ENCODE peak calls at places on chromosomes 7 and 10, in six cellular contexts. R, X, B, P, V and C are unnamed samples.

GRCh38 chr7:68417659-68418058 is 1180.6 kb upstream of the AUTS2 start:
- DNase-seq in R (no peak), X (peak; percentile 38), B (no peak), P (no peak), V (no peak), C (no peak)

GRCh38 chr7:45088146-45088701 is 545 bp downstream of the NACAD start:
- DNase-seq in R (no peak), X (no peak), B (no peak), P (no peak), V (no peak), C (no peak)

GRCh38 chr7:6166443-6166871 is 106.0 kb downstream of the CYTH3 start:
- DNase-seq in R (no peak), X (peak; percentile 36), B (no peak), P (no peak), V (no peak), C (no peak)

GRCh38 chr7:148684289-148684688 is 14.4 kb upstream of the CUL1 start:
- DNase-seq in R (no peak), X (no peak), B (no peak), P (no peak), V (no peak), C (no peak)

GRCh38 chr10:96407560-96408069 is 48.8 kb upstream of the OPALIN start:
- DNase-seq in R (no peak), X (no peak), B (no peak), P (no peak), V (no peak), C (no peak)

GRCh38 chr7:84822941-84823510 is 363.8 kb downstream of the SEMA3D start:
- DNase-seq in R (no peak), X (no peak), B (no peak), P (no peak), V (no peak), C (no peak)

GRCh38 chr10:43383204-43383971 is 12.0 kb downstream of the FXYD4 start:
- DNase-seq in R (no peak), X (no peak), B (no peak), P (no peak), V (no peak), C (no peak)

GRCh38 chr10:127813290-127813689 is 76.3 kb downstream of the FOXI2 start:
- DNase-seq in R (no peak), X (no peak), B (peak; percentile 30), P (no peak), V (no peak), C (no peak)

GRCh38 chr7:16657656-16658279 is 11.8 kb downstream of the BZW2 start:
- DNase-seq in R (peak; percentile 60), X (no peak), B (peak; percentile 37), P (no peak), V (no peak), C (no peak)

GRCh38 chr7:88101769-88102168 is 118.1 kb downstream of the SRI start:
- DNase-seq in R (no peak), X (no peak), B (no peak), P (no peak), V (no peak), C (no peak)

GRCh38 chr7:120760050-120760449 is 97.9 kb downstream of the TSPAN12 start:
- DNase-seq in R (no peak), X (no peak), B (no peak), P (no peak), V (no peak), C (no peak)

GRCh38 chr7:104137511-104137910 is 70.3 kb downstream of the ORC5 start:
- DNase-seq in R (no peak), X (no peak), B (no peak), P (no peak), V (no peak), C (no peak)

GRCh38 chr10:44627591-44628354 is 242.9 kb upstream of the CXCL12 start:
- DNase-seq in R (no peak), X (no peak), B (peak; percentile 82), P (no peak), V (no peak), C (no peak)

GRCh38 chr10:74883428-74883827 is 57.0 kb downstream of the KAT6B start:
- DNase-seq in R (no peak), X (no peak), B (no peak), P (no peak), V (no peak), C (no peak)

GRCh38 chr10:119491941-119492340 is 50.6 kb downstream of the RGS10 start:
- DNase-seq in R (no peak), X (no peak), B (no peak), P (no peak), V (no peak), C (no peak)

GRCh38 chr7:124032369-124033092 is at the start of gene TMEM229A:
- DNase-seq in R (peak; percentile 47), X (no peak), B (peak; percentile 52), P (peak; percentile 21), V (no peak), C (peak; percentile 66)

GRCh38 chr7:43649755-43650274 is 66.9 kb downstream of the STK17A start:
- DNase-seq in R (peak; percentile 39), X (peak; percentile 96), B (peak; percentile 92), P (no peak), V (peak; percentile 82), C (no peak)

GRCh38 chr7:112160130-112160770 is 45.9 kb downstream of the DOCK4 start:
- DNase-seq in R (no peak), X (no peak), B (peak; percentile 66), P (no peak), V (no peak), C (no peak)

GRCh38 chr10:114615600-114616007 is 42.5 kb downstream of the ABLIM1 start:
- DNase-seq in R (no peak), X (no peak), B (no peak), P (no peak), V (no peak), C (no peak)

GRCh38 chr10:133274751-133275682 is 1.7 kb downstream of the ADAM8 start:
- DNase-seq in R (peak; percentile 43), X (peak; percentile 77), B (peak; percentile 77), P (no peak), V (peak; percentile 87), C (no peak)

GRCh38 chr10:30431435-30431911 is 2.5 kb upstream of the MAP3K8 start:
- DNase-seq in R (peak; percentile 51), X (no peak), B (no peak), P (no peak), V (peak; percentile 40), C (no peak)

GRCh38 chr10:29736325-29737208 is 101.8 kb upstream of the SVIL start:
- DNase-seq in R (peak; percentile 83), X (no peak), B (peak; percentile 54), P (peak; percentile 45), V (peak; percentile 68), C (peak; percentile 90)

GRCh38 chr7:155874411-155874810 is 62.1 kb upstream of the SHH start:
- DNase-seq in R (no peak), X (no peak), B (no peak), P (no peak), V (no peak), C (no peak)

GRCh38 chr7:96248405-96248804 is 73.5 kb downstream of the SLC25A13 start:
- DNase-seq in R (no peak), X (no peak), B (no peak), P (no peak), V (no peak), C (no peak)

GRCh38 chr7:43454936-43455518 is 127.9 kb upstream of the STK17A start:
- DNase-seq in R (peak; percentile 25), X (peak; percentile 46), B (peak; percentile 66), P (no peak), V (no peak), C (peak; percentile 59)

GRCh38 chr10:21402606-21403083 is 122.8 kb downstream of the SKIDA1 start:
- DNase-seq in R (no peak), X (no peak), B (peak; percentile 59), P (peak; percentile 28), V (no peak), C (no peak)

GRCh38 chr10:31599626-31600504 is 280.8 kb downstream of the ZEB1 start:
- DNase-seq in R (no peak), X (no peak), B (peak; percentile 17), P (no peak), V (no peak), C (no peak)

GRCh38 chr7:20831976-20832375 is 45.3 kb upstream of the SP8 start:
- DNase-seq in R (no peak), X (no peak), B (no peak), P (no peak), V (no peak), C (no peak)